ENCODE peak calls at places on chromosome 11, in nine cellular contexts. Y is body of pancreas, D is retinal pigment epithelial cell, S is upper lobe of left lung, Q is astrocyte of the spinal cord, U is colonic mucosa, C is GM12865, P is OCI-LY7, A is HCT116. M is an unnamed sample.

GRCh38 chr11:46305295-46305694 is 27.8 kb downstream of the CREB3L1 start:
- DNase-seq in Y (no peak), D (no peak), S (peak; percentile 39), Q (no peak), U (no peak), C (peak; percentile 40), P (peak; percentile 37), A (no peak), M (peak; percentile 78)

GRCh38 chr11:71286701-71287643 is 34.6 kb upstream of the SHANK2 start:
- DNase-seq in Y (peak; percentile 75), D (no peak), S (no peak), Q (peak; percentile 97), U (peak; percentile 73), C (no peak), P (no peak), A (no peak), M (peak; percentile 62)

GRCh38 chr11:64357904-64358535 is 942 bp upstream of the RPS6KA4 start:
- DNase-seq in Y (no peak), D (no peak), S (no peak), Q (no peak), U (peak; percentile 44), C (no peak), P (no peak), A (no peak), M (no peak)

GRCh38 chr11:15091175-15091574 is 17.8 kb downstream of the CALCB start:
- DNase-seq in Y (no peak), D (no peak), S (no peak), Q (no peak), U (no peak), C (no peak), P (no peak), A (no peak), M (no peak)

GRCh38 chr11:71502871-71503435 is 24.1 kb upstream of the KRTAP5-7 start:
- DNase-seq in Y (no peak), D (no peak), S (no peak), Q (no peak), U (no peak), C (no peak), P (no peak), A (no peak), M (no peak)

GRCh38 chr11:131356201-131356600 is 14.2 kb upstream of the NTM start:
- DNase-seq in Y (no peak), D (peak; percentile 79), S (no peak), Q (peak; percentile 83), U (no peak), C (no peak), P (no peak), A (no peak), M (no peak)

GRCh38 chr11:19506803-19507466 is 205.7 kb upstream of the NAV2 start:
- DNase-seq in Y (no peak), D (no peak), S (no peak), Q (no peak), U (no peak), C (no peak), P (no peak), A (no peak), M (no peak)

GRCh38 chr11:78438298-78438975 is 20.8 kb upstream of the GAB2 start:
- DNase-seq in Y (no peak), D (no peak), S (no peak), Q (no peak), U (no peak), C (peak; percentile 34), P (peak; percentile 47), A (no peak), M (no peak)

GRCh38 chr11:67351275-67352005 is 1.9 kb downstream of the POLD4 start:
- DNase-seq in Y (peak; percentile 76), D (no peak), S (no peak), Q (peak; percentile 78), U (peak; percentile 75), C (peak; percentile 90), P (peak; percentile 84), A (peak; percentile 62), M (peak; percentile 88)

GRCh38 chr11:129214710-129215295 is 22.7 kb upstream of the ARHGAP32 start:
- DNase-seq in Y (no peak), D (no peak), S (no peak), Q (no peak), U (no peak), C (no peak), P (no peak), A (no peak), M (no peak)

GRCh38 chr11:105838668-105839403 is 183.2 kb downstream of the MSANTD4 start:
- DNase-seq in Y (no peak), D (no peak), S (no peak), Q (peak; percentile 48), U (no peak), C (no peak), P (no peak), A (peak; percentile 35), M (peak; percentile 3)

GRCh38 chr11:115745545-115746265 is 241.5 kb upstream of the CADM1 start:
- DNase-seq in Y (no peak), D (no peak), S (no peak), Q (no peak), U (no peak), C (no peak), P (no peak), A (no peak), M (no peak)

GRCh38 chr11:119062779-119063178 is 4.8 kb upstream of the VPS11 start:
- DNase-seq in Y (peak; percentile 73), D (no peak), S (no peak), Q (peak; percentile 23), U (peak; percentile 36), C (no peak), P (no peak), A (no peak), M (peak; percentile 77)

GRCh38 chr11:27610287-27610686 is 90.0 kb downstream of the BDNF start:
- DNase-seq in Y (no peak), D (no peak), S (no peak), Q (no peak), U (no peak), C (no peak), P (no peak), A (no peak), M (no peak)

GRCh38 chr11:20488352-20488751 is 100.8 kb downstream of the PRMT3 start:
- DNase-seq in Y (no peak), D (no peak), S (no peak), Q (peak; percentile 5), U (no peak), C (no peak), P (no peak), A (no peak), M (no peak)

GRCh38 chr11:60951611-60951908 is 416 bp downstream of the SLC15A3 start:
- DNase-seq in Y (no peak), D (no peak), S (no peak), Q (no peak), U (no peak), C (peak; percentile 58), P (peak; percentile 25), A (no peak), M (no peak)

GRCh38 chr11:105000797-105001196 is 22.2 kb downstream of the CASP5 start:
- DNase-seq in Y (peak; percentile 9), D (no peak), S (no peak), Q (no peak), U (no peak), C (peak; percentile 57), P (peak; percentile 19), A (peak; percentile 19), M (no peak)

GRCh38 chr11:71395774-71396173 is 52.4 kb downstream of the DHCR7 start:
- DNase-seq in Y (no peak), D (no peak), S (no peak), Q (no peak), U (no peak), C (no peak), P (no peak), A (no peak), M (no peak)

DNA sequence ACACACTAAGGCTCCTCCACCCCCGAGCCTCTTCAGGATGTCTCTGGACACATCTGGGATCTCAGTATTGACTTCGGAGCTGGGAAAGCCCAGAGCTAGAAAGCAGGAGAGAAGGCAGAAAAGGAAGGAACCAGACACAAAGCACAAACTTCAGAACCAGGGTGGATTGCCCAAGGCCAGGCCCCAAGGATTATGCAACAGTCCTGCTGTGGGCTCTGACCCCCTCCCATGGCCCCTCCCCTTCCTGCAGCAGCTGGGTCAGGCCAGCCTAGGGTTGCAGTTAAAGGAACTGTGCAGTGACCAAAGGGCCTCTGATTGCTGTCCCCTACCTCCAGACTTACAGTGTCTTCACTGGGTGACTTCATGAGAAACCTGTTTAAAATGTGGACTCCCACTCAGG is 5.3 kb downstream of the KCNE3 start:
- DNase-seq in Y (peak; percentile 87), D (no peak), S (no peak), Q (no peak), U (peak; percentile 69), C (no peak), P (no peak), A (no peak), M (peak; percentile 85)
- H3K4me3 ChIP-seq in Y (no peak overlapping the region), D (no peak overlapping the region), S (no peak overlapping the region), Q (no peak overlapping the region), U (no peak overlapping the region), C (no peak overlapping the region), P (no peak overlapping the region), A (no peak overlapping the region), M (peak overlapping the region; percentile 49)

GRCh38 chr11:2699185-2699530 is 636 bp downstream of the KCNQ1OT1 start:
- DNase-seq in Y (peak; percentile 44), D (no peak), S (peak; percentile 86), Q (no peak), U (peak; percentile 30), C (peak; percentile 34), P (peak; percentile 15), A (no peak), M (no peak)
- TF ChIP-seq CTCF in Y (no peak), D (no peak), S (no peak), Q (no peak), U (no peak), C (no peak), P (no peak), A (no peak), M (no peak)

GRCh38 chr11:98060759-98061158 is 960.0 kb upstream of the CNTN5 start:
- DNase-seq in Y (no peak), D (no peak), S (no peak), Q (no peak), U (no peak), C (no peak), P (no peak), A (no peak), M (no peak)
- H3K4me3 ChIP-seq in Y (no peak overlapping the region), D (no peak overlapping the region), S (no peak overlapping the region), Q (no peak overlapping the region), U (no peak overlapping the region), C (no peak overlapping the region), P (no peak overlapping the region), A (no peak overlapping the region), M (no peak overlapping the region)

DNA sequence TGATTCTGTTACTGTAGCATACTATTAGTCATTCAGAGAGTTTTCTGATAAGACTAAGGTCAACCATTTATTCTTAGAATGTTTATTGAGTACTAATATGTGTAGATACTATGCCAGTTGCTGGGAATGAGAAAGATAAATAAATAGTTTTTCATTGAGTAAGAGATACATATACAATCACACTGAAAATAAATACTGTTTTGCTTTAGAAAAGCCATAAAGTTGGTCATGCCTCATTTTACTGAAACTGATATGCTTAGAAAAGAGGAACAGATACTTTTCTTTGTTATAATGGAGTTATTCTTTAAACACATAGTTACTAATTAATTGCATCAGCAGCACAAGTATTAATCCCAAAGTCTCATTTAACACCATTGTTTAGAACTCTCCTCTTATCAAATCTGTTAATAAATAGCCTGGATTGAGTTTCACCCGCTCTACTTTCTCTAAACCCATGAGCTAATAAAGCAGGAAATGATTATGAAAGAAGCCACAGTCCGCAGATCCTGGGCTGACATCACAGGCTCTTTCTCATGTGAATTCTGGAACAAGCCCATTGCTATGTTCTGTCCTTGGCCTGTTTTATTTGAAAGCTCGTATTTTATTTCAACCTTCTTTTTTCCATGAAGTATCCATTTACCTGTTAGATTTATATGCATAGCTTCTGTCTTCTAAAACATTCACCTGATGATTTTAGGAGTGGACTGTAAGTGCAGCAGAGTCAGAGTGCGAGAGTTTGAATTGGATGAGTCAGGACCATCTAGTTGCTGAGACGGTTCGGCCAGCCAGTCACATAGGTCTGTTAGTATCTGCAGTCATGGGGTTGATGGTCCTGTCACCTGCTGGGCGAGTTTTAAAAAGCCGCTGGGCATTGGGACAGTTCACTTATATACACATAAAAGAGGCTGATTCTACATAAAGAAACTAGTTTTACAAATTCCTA is 35.5 kb downstream of the PIWIL4 start:
- DNase-seq in Y (peak; percentile 72), D (peak; percentile 24), S (no peak), Q (peak; percentile 86), U (no peak), C (peak; percentile 70), P (peak; percentile 75), A (no peak), M (peak; percentile 81)
- TF ChIP-seq CTCF in Y (peak; percentile 30), D (peak; percentile 63), S (peak; percentile 33), Q (peak; percentile 62), U (peak; percentile 67), C (peak; percentile 34), P (peak; percentile 75), A (no peak), M (peak; percentile 48)

M was measured in fibroblast of pulmonary artery.